ENCODE peak calls at places on chromosome 4, in nine cellular contexts. V is CD4-positive, alpha-beta T cell; K is dorsolateral prefrontal cortex; D is progenitor cell of endocrine pancreas; G is Peyer's patch; X is AG10803; I is WTC11; O is HepG2; B is left lung. S is an unnamed sample.

GRCh38 chr4:143356493-143356892 is 19.8 kb downstream of the GAB1 start:
- DNase-seq in V (no peak), K (no peak), D (no peak), G (no peak), X (no peak), I (no peak), O (no peak), B (no peak), S (no peak)

GRCh38 chr4:13670456-13671150 is 43.1 kb upstream of the BOD1L1 start:
- DNase-seq in V (no peak), K (no peak), D (no peak), G (no peak), X (no peak), I (no peak), O (no peak), B (no peak), S (no peak)

GRCh38 chr4:148355442-148356123 is 86.6 kb downstream of the NR3C2 start:
- DNase-seq in V (no peak), K (no peak), D (no peak), G (no peak), X (no peak), I (no peak), O (no peak), B (no peak), S (no peak)

GRCh38 chr4:151409470-151410313 is 716 bp downstream of the FHIP1A start:
- DNase-seq in V (no peak), K (no peak), D (peak; percentile 30), G (peak; percentile 64), X (no peak), I (peak; percentile 74), O (peak; percentile 79), B (peak; percentile 38), S (no peak)

GRCh38 chr4:20327808-20328207 is 76.1 kb downstream of the SLIT2 start:
- DNase-seq in V (no peak), K (no peak), D (no peak), G (no peak), X (no peak), I (no peak), O (no peak), B (no peak), S (no peak)

GRCh38 chr4:135032670-135033069 is 831.1 kb upstream of the PABPC4L start:
- DNase-seq in V (no peak), K (no peak), D (no peak), G (no peak), X (no peak), I (no peak), O (no peak), B (no peak), S (no peak)

GRCh38 chr4:158268553-158268952 is 58.3 kb downstream of the TMEM144 start:
- DNase-seq in V (no peak), K (no peak), D (no peak), G (no peak), X (no peak), I (no peak), O (no peak), B (no peak), S (peak; percentile 21)

GRCh38 chr4:73883306-73883705 is 14.1 kb downstream of the CXCL1 start:
- DNase-seq in V (no peak), K (no peak), D (no peak), G (no peak), X (peak; percentile 72), I (no peak), O (no peak), B (no peak), S (peak; percentile 84)

GRCh38 chr4:40927108-40927507 is 177.4 kb downstream of the NSUN7 start:
- DNase-seq in V (no peak), K (no peak), D (no peak), G (no peak), X (no peak), I (no peak), O (no peak), B (no peak), S (no peak)

GRCh38 chr4:53558061-53558801 is 33.1 kb downstream of the LNX1 start:
- DNase-seq in V (no peak), K (peak; percentile 76), D (no peak), G (no peak), X (peak; percentile 87), I (no peak), O (no peak), B (no peak), S (peak; percentile 48)

GRCh38 chr4:7151668-7152227 is 40.6 kb upstream of the SORCS2 start:
- DNase-seq in V (no peak), K (no peak), D (no peak), G (no peak), X (no peak), I (no peak), O (no peak), B (no peak), S (peak; percentile 39)

GRCh38 chr4:189124791-189125190 is 815.9 kb upstream of the FRG1 start:
- DNase-seq in V (no peak), K (no peak), D (no peak), G (no peak), X (no peak), I (no peak), O (no peak), B (no peak), S (no peak)

GRCh38 chr4:189126040-189126439 is 814.6 kb upstream of the FRG1 start:
- DNase-seq in V (no peak), K (no peak), D (no peak), G (no peak), X (no peak), I (no peak), O (no peak), B (no peak), S (no peak)

GRCh38 chr4:189128341-189128740 is 812.3 kb upstream of the FRG1 start:
- DNase-seq in V (no peak), K (no peak), D (no peak), G (no peak), X (no peak), I (no peak), O (no peak), B (no peak), S (no peak)

GRCh38 chr4:189121336-189121735 is 819.3 kb upstream of the FRG1 start:
- DNase-seq in V (no peak), K (no peak), D (no peak), G (no peak), X (no peak), I (no peak), O (no peak), B (no peak), S (no peak)

GRCh38 chr4:189124149-189124758 is 816.4 kb upstream of the FRG1 start:
- DNase-seq in V (no peak), K (peak; percentile 49), D (no peak), G (no peak), X (peak; percentile 25), I (peak; percentile 56), O (peak; percentile 4), B (no peak), S (peak; percentile 79)
- TF ChIP-seq CTCF in V (no peak), K (peak; percentile 60), D (peak; percentile 84), G (no peak), X (peak; percentile 78), I (no peak), O (peak; percentile 57), B (no peak), S (peak; percentile 88)

GRCh38 chr4:163515198-163515597 is 20.7 kb downstream of the TMA16 start:
- DNase-seq in V (no peak), K (no peak), D (no peak), G (no peak), X (no peak), I (no peak), O (no peak), B (no peak), S (no peak)
- TF ChIP-seq CTCF in V (no peak), K (no peak), D (no peak), G (no peak), X (no peak), I (no peak), O (no peak), B (no peak), S (no peak)

GRCh38 chr4:102623622-102624021 is 122.5 kb downstream of the NFKB1 start:
- DNase-seq in V (no peak), K (no peak), D (no peak), G (no peak), X (peak; percentile 43), I (peak; percentile 20), O (peak; percentile 77), B (no peak), S (no peak)
- TF ChIP-seq CTCF in V (no peak), K (no peak), D (peak; percentile 41), G (no peak), X (peak; percentile 16), I (no peak), O (peak; percentile 76), B (no peak), S (peak; percentile 16)

DNA sequence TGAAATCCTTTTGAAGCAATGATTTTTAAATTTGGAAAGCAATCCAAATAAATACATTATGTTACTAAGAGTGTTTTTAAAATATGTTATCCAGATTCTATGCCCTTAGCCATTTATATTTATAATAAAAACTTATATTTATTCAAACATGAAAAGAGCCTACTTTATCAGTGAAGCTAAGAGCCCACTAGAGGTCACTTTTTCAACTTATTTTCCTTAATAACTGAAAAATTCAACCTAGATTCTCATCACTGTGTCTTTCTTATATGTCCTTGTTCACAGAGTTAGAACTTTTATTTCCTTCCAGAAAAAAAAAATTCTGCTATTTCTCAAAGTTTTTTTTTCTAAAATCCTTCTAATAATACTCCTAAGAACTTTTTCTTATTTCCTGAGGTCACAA is 23.9 kb downstream of the PRDM8 start:
- DNase-seq in V (no peak), K (no peak), D (no peak), G (no peak), X (peak; percentile 61), I (no peak), O (no peak), B (no peak), S (peak; percentile 58)
- TF ChIP-seq CTCF in V (peak; percentile 21), K (peak; percentile 20), D (peak; percentile 53), G (no peak), X (peak; percentile 64), I (no peak), O (no peak), B (no peak), S (peak; percentile 37)

DNA sequence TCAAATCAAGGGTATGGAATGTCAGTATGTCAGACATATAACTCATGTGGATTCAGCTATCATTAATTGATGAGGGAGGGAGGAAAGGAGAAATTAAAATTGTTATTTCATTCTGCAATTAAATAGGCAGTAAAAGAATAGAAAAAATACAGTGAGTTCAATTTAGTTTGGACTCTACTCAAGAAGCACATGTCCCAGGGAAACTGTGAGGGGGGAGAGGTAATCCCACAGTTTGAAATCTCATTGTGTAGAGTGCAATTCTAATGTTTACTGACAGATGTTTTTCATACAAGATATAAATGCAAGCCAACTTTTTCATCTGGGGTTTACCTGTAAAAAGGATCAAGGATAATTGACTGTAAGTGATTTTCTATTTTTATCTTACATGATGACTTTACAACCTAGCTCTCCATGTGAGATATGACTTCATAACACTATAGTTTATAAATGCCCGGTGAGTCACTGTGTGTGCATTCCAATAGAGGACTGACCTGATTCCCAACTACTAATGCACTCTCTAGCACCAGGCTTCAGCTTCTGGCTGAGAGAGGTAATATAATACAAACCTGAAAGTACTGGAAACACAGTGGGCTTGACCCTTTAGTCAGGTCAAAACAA is 35.2 kb upstream of the SCD5 start:
- DNase-seq in V (no peak), K (no peak), D (no peak), G (no peak), X (peak; percentile 76), I (no peak), O (peak; percentile 27), B (no peak), S (peak; percentile 70)
- TF ChIP-seq CTCF in V (no peak), K (no peak), D (no peak), G (no peak), X (peak; percentile 35), I (no peak), O (no peak), B (no peak), S (no peak)